ENCODE peak calls at places on chromosomes 11 and 22, in six cellular contexts. One of them, this sample, is unnamed.

GRCh38 chr22:37062366-37062655 is 10.8 kb downstream of the KCTD17 start:
- DNase-seq in mesenteric fat pad: no peak
- DNase-seq in PC-9: no peak
- DNase-seq in astrocyte of the hippocampus: no peak
- DNase-seq in mesothelial cell of epicardium: no peak
- DNase-seq in iris pigment epithelial cell: no peak
- DNase-seq in this sample: no peak

GRCh38 chr11:19907008-19907579 is 194.5 kb downstream of the NAV2 start:
- DNase-seq in mesenteric fat pad: no peak
- DNase-seq in PC-9: peak
- DNase-seq in astrocyte of the hippocampus: no peak
- DNase-seq in mesothelial cell of epicardium: no peak
- DNase-seq in iris pigment epithelial cell: no peak
- DNase-seq in this sample: no peak

GRCh38 chr11:121329786-121330395 is 37.3 kb downstream of the SC5D start:
- DNase-seq in mesenteric fat pad: no peak
- DNase-seq in PC-9: no peak
- DNase-seq in astrocyte of the hippocampus: no peak
- DNase-seq in mesothelial cell of epicardium: no peak
- DNase-seq in iris pigment epithelial cell: no peak
- DNase-seq in this sample: no peak

GRCh38 chr22:19874307-19875060 is 19.8 kb upstream of the GNB1L start:
- DNase-seq in mesenteric fat pad: peak
- DNase-seq in PC-9: no peak
- DNase-seq in astrocyte of the hippocampus: peak
- DNase-seq in mesothelial cell of epicardium: no peak
- DNase-seq in iris pigment epithelial cell: no peak
- DNase-seq in this sample: no peak

GRCh38 chr11:18100926-18101656 is 4.8 kb downstream of the SAAL1 start:
- DNase-seq in mesenteric fat pad: no peak
- DNase-seq in PC-9: no peak
- DNase-seq in astrocyte of the hippocampus: no peak
- DNase-seq in mesothelial cell of epicardium: no peak
- DNase-seq in iris pigment epithelial cell: no peak
- DNase-seq in this sample: no peak

GRCh38 chr11:58618215-58618614 is 4.2 kb upstream of the CNTF start:
- DNase-seq in mesenteric fat pad: no peak
- DNase-seq in PC-9: no peak
- DNase-seq in astrocyte of the hippocampus: no peak
- DNase-seq in mesothelial cell of epicardium: no peak
- DNase-seq in iris pigment epithelial cell: no peak
- DNase-seq in this sample: no peak

GRCh38 chr22:32579533-32580220 is 105.1 kb downstream of the FBXO7 start:
- DNase-seq in mesenteric fat pad: no peak
- DNase-seq in PC-9: peak
- DNase-seq in astrocyte of the hippocampus: peak
- DNase-seq in mesothelial cell of epicardium: no peak
- DNase-seq in iris pigment epithelial cell: peak
- DNase-seq in this sample: no peak

GRCh38 chr22:42881982-42882656 is 25.0 kb upstream of the ARFGAP3 start:
- DNase-seq in mesenteric fat pad: no peak
- DNase-seq in PC-9: no peak
- DNase-seq in astrocyte of the hippocampus: no peak
- DNase-seq in mesothelial cell of epicardium: no peak
- DNase-seq in iris pigment epithelial cell: no peak
- DNase-seq in this sample: no peak

GRCh38 chr11:10623797-10624761 is 55.6 kb upstream of the LYVE1 start:
- DNase-seq in mesenteric fat pad: no peak
- DNase-seq in PC-9: no peak
- DNase-seq in astrocyte of the hippocampus: no peak
- DNase-seq in mesothelial cell of epicardium: peak
- DNase-seq in iris pigment epithelial cell: peak
- DNase-seq in this sample: peak

GRCh38 chr11:134116210-134116609 is 47.3 kb downstream of the JAM3 start:
- DNase-seq in mesenteric fat pad: no peak
- DNase-seq in PC-9: no peak
- DNase-seq in astrocyte of the hippocampus: no peak
- DNase-seq in mesothelial cell of epicardium: no peak
- DNase-seq in iris pigment epithelial cell: no peak
- DNase-seq in this sample: no peak

GRCh38 chr11:119832536-119832935 is 103.5 kb upstream of the NECTIN1 start:
- DNase-seq in mesenteric fat pad: no peak
- DNase-seq in PC-9: no peak
- DNase-seq in astrocyte of the hippocampus: no peak
- DNase-seq in mesothelial cell of epicardium: no peak
- DNase-seq in iris pigment epithelial cell: peak
- DNase-seq in this sample: peak

GRCh38 chr22:28442951-28443876 is 236.4 kb downstream of the TTC28 start:
- DNase-seq in mesenteric fat pad: no peak
- DNase-seq in PC-9: no peak
- DNase-seq in astrocyte of the hippocampus: peak
- DNase-seq in mesothelial cell of epicardium: peak
- DNase-seq in iris pigment epithelial cell: peak
- DNase-seq in this sample: peak

GRCh38 chr11:31441296-31441695 is 68.1 kb downstream of the IMMP1L start:
- DNase-seq in mesenteric fat pad: no peak
- DNase-seq in PC-9: no peak
- DNase-seq in astrocyte of the hippocampus: no peak
- DNase-seq in mesothelial cell of epicardium: no peak
- DNase-seq in iris pigment epithelial cell: no peak
- DNase-seq in this sample: no peak